ENCODE peak calls at places on chromosome 16, in ten cellular contexts. One of them, this sample, is unnamed.

GRCh38 chr16:4401510-4401909 is 14.9 kb downstream of the CORO7 start:
- DNase-seq in colonic mucosa: no peak
- DNase-seq in HCT116: no peak
- DNase-seq in BE2C: peak; percentile 52
- DNase-seq in fibroblast of lung: no peak
- DNase-seq in mammary epithelial cell: no peak
- DNase-seq in IMR-90: no peak
- DNase-seq in keratinocyte: no peak
- DNase-seq in GM23248: no peak
- DNase-seq in tibial nerve: no peak
- DNase-seq in this sample: no peak

GRCh38 chr16:4403133-4403949 is 13.1 kb downstream of the CORO7 start:
- DNase-seq in colonic mucosa: no peak
- DNase-seq in HCT116: no peak
- DNase-seq in BE2C: no peak
- DNase-seq in fibroblast of lung: no peak
- DNase-seq in mammary epithelial cell: no peak
- DNase-seq in IMR-90: no peak
- DNase-seq in keratinocyte: no peak
- DNase-seq in GM23248: no peak
- DNase-seq in tibial nerve: no peak
- DNase-seq in this sample: no peak

GRCh38 chr16:79463839-79464238 is 136.7 kb downstream of the MAF start:
- DNase-seq in colonic mucosa: no peak
- DNase-seq in HCT116: no peak
- DNase-seq in BE2C: no peak
- DNase-seq in fibroblast of lung: no peak
- DNase-seq in mammary epithelial cell: no peak
- DNase-seq in IMR-90: no peak
- DNase-seq in keratinocyte: no peak
- DNase-seq in GM23248: no peak
- DNase-seq in tibial nerve: no peak
- DNase-seq in this sample: no peak

GRCh38 chr16:1972490-1972877 is 631 bp downstream of the TBL3 start:
- DNase-seq in colonic mucosa: no peak
- DNase-seq in HCT116: no peak
- DNase-seq in BE2C: peak; percentile 24
- DNase-seq in fibroblast of lung: peak; percentile 27
- DNase-seq in mammary epithelial cell: peak; percentile 41
- DNase-seq in IMR-90: no peak
- DNase-seq in keratinocyte: no peak
- DNase-seq in GM23248: peak; percentile 78
- DNase-seq in tibial nerve: no peak
- DNase-seq in this sample: no peak

GRCh38 chr16:19707699-19708497 is 10.1 kb downstream of the KNOP1 start:
- DNase-seq in colonic mucosa: no peak
- DNase-seq in HCT116: no peak
- DNase-seq in BE2C: no peak
- DNase-seq in fibroblast of lung: no peak
- DNase-seq in mammary epithelial cell: no peak
- DNase-seq in IMR-90: no peak
- DNase-seq in keratinocyte: no peak
- DNase-seq in GM23248: no peak
- DNase-seq in tibial nerve: no peak
- DNase-seq in this sample: no peak

GRCh38 chr16:66622863-66623262 is 18.4 kb downstream of the CMTM3 start:
- DNase-seq in colonic mucosa: no peak
- DNase-seq in HCT116: no peak
- DNase-seq in BE2C: no peak
- DNase-seq in fibroblast of lung: peak; percentile 31
- DNase-seq in mammary epithelial cell: no peak
- DNase-seq in IMR-90: peak; percentile 32
- DNase-seq in keratinocyte: no peak
- DNase-seq in GM23248: no peak
- DNase-seq in tibial nerve: no peak
- DNase-seq in this sample: no peak

GRCh38 chr16:5738586-5738985 is 641.0 kb upstream of the EEF2KMT start:
- DNase-seq in colonic mucosa: no peak
- DNase-seq in HCT116: no peak
- DNase-seq in BE2C: no peak
- DNase-seq in fibroblast of lung: no peak
- DNase-seq in mammary epithelial cell: no peak
- DNase-seq in IMR-90: no peak
- DNase-seq in keratinocyte: no peak
- DNase-seq in GM23248: no peak
- DNase-seq in tibial nerve: no peak
- DNase-seq in this sample: no peak

GRCh38 chr16:87538594-87538993 is 45.8 kb upstream of the ZCCHC14 start:
- DNase-seq in colonic mucosa: no peak
- DNase-seq in HCT116: no peak
- DNase-seq in BE2C: no peak
- DNase-seq in fibroblast of lung: peak; percentile 72
- DNase-seq in mammary epithelial cell: no peak
- DNase-seq in IMR-90: peak; percentile 44
- DNase-seq in keratinocyte: no peak
- DNase-seq in GM23248: peak; percentile 96
- DNase-seq in tibial nerve: no peak
- DNase-seq in this sample: no peak

GRCh38 chr16:46859719-46860152 is 24.4 kb upstream of the GPT2 start:
- DNase-seq in colonic mucosa: peak; percentile 41
- DNase-seq in HCT116: peak; percentile 83
- DNase-seq in BE2C: no peak
- DNase-seq in fibroblast of lung: peak; percentile 86
- DNase-seq in mammary epithelial cell: peak; percentile 95
- DNase-seq in IMR-90: peak; percentile 91
- DNase-seq in keratinocyte: peak; percentile 79
- DNase-seq in GM23248: peak; percentile 97
- DNase-seq in tibial nerve: no peak
- DNase-seq in this sample: no peak

GRCh38 chr16:49748322-49748721 is 107.6 kb downstream of the ZNF423 start:
- DNase-seq in colonic mucosa: no peak
- DNase-seq in HCT116: peak; percentile 26
- DNase-seq in BE2C: peak; percentile 58
- DNase-seq in fibroblast of lung: peak; percentile 81
- DNase-seq in mammary epithelial cell: no peak
- DNase-seq in IMR-90: no peak
- DNase-seq in keratinocyte: no peak
- DNase-seq in GM23248: peak; percentile 40
- DNase-seq in tibial nerve: peak; percentile 45
- DNase-seq in this sample: no peak

GRCh38 chr16:3101018-3101840 is 2.1 kb upstream of the ZSCAN10 start:
- DNase-seq in colonic mucosa: peak; percentile 62
- DNase-seq in HCT116: no peak
- DNase-seq in BE2C: peak; percentile 46
- DNase-seq in fibroblast of lung: no peak
- DNase-seq in mammary epithelial cell: no peak
- DNase-seq in IMR-90: no peak
- DNase-seq in keratinocyte: no peak
- DNase-seq in GM23248: peak; percentile 61
- DNase-seq in tibial nerve: no peak
- DNase-seq in this sample: no peak

GRCh38 chr16:56606688-56607618 is 1.4 kb upstream of the MT2A start:
- DNase-seq in colonic mucosa: peak; percentile 54
- DNase-seq in HCT116: peak; percentile 75
- DNase-seq in BE2C: no peak
- DNase-seq in fibroblast of lung: peak; percentile 100
- DNase-seq in mammary epithelial cell: peak; percentile 99
- DNase-seq in IMR-90: peak; percentile 100
- DNase-seq in keratinocyte: peak; percentile 97
- DNase-seq in GM23248: peak; percentile 98
- DNase-seq in tibial nerve: peak; percentile 82
- DNase-seq in this sample: peak; percentile 95

DNA sequence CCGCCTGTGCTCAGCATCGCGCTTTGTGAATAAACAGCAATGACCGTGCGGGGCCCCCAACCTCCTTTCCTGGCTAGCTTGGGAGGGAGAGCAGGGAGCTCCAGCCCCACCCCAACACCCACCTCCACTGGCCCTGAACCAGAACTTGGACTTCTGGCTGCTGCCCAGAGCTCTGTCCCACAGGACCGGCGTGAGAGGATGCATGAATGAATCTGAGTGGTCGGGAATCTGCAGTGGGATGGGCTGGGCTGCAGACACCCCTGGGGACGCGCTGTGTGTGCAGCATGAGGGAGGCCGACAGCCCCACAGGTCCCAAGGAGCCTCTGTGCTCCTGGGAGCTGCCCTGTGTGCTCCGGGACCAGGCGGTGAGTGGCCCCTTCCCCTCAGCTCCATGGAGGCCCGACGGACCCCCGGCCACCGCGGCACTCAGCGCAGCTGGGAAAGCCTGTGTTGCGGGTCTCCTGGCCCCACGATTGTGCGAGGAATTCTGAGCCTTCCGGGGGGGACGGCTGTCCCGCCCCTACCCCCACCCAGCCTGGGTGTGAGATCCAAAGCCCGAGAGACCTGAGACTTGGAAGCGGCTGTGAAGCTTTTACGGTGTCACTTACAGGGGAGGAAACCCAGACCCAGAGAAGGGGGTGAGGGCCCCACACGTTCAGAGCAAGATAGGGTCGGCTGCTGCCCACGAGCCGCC is 5.5 kb downstream of the PIEZO1 start:
- DNase-seq in colonic mucosa: no peak
- DNase-seq in HCT116: no peak
- DNase-seq in BE2C: no peak
- DNase-seq in fibroblast of lung: peak; percentile 37
- DNase-seq in mammary epithelial cell: no peak
- DNase-seq in IMR-90: no peak
- DNase-seq in keratinocyte: no peak
- DNase-seq in GM23248: no peak
- DNase-seq in tibial nerve: no peak
- DNase-seq in this sample: no peak
- H3K4me1 ChIP-seq in colonic mucosa: peaks cover 7% of the 10 kb centered on the region
- H3K4me1 ChIP-seq in HCT116: peaks cover 57% of the 10 kb centered on the region
- H3K4me1 ChIP-seq in BE2C: peaks cover 2% of the 10 kb centered on the region
- H3K4me1 ChIP-seq in fibroblast of lung: peaks cover 40% of the 10 kb centered on the region
- H3K4me1 ChIP-seq in mammary epithelial cell: peaks cover 33% of the 10 kb centered on the region
- H3K4me1 ChIP-seq in IMR-90: peaks cover 52% of the 10 kb centered on the region
- H3K4me1 ChIP-seq in keratinocyte: peaks cover 35% of the 10 kb centered on the region
- H3K4me1 ChIP-seq in GM23248: peaks cover 36% of the 10 kb centered on the region
- H3K4me1 ChIP-seq in tibial nerve: peaks cover 92% of the 10 kb centered on the region
- H3K4me1 ChIP-seq in this sample: peaks cover 33% of the 10 kb centered on the region

DNA sequence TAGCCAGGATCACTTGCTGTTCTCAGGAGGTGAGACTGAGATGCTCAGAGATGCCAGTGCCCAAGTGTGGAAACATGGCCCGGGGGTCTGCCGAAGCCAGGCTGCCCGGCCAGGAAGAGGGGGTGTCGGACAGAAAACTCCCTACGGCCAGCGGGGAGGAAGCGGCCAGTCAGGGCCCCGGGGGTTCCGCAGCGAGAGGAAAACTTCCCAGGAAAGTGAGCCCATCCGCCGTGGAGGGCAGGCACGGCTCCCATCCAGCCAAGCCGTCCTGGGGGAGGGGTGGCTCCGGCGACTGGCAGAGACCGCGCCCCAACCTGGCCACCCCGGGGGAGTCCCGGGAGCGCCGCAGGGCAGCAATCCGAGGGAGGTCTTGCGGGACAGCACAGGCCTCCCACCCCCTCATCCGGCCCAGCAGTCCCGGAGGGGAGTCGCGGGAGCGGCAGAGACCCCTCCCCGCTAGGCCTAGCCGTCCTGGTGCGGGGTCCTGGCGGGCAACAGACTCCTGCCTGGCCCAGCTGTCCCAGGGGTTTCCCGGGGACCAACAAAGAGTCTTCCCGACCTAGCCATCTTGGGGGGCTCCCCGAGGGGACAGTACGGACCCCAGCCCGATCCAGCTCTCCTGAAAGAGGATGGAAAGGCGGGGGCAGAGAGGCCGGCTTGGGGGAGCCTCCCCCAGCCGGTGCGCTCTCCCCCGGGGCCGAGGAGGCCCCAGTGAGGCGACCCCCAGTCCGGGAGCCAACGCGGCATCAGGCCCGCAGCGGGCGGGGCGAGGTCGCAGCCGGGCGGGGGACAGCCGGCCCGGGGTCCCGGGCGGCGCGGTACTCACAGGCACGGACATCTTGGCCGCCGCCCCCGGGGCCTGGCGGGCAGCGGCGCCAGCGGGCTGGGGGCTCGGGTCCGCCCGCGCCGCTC is 13.8 kb upstream of the BCAR1 start:
- DNase-seq in colonic mucosa: peak; percentile 74
- DNase-seq in HCT116: no peak
- DNase-seq in BE2C: peak; percentile 58
- DNase-seq in fibroblast of lung: no peak
- DNase-seq in mammary epithelial cell: no peak
- DNase-seq in IMR-90: no peak
- DNase-seq in keratinocyte: no peak
- DNase-seq in GM23248: peak; percentile 68
- DNase-seq in tibial nerve: no peak
- DNase-seq in this sample: peak; percentile 72
- H3K4me3 ChIP-seq in colonic mucosa: peak overlapping the region; percentile 92
- H3K4me3 ChIP-seq in HCT116: peak overlapping the region; percentile 91
- H3K4me3 ChIP-seq in BE2C: peak overlapping the region; percentile 95
- H3K4me3 ChIP-seq in fibroblast of lung: peak overlapping the region; percentile 95
- H3K4me3 ChIP-seq in mammary epithelial cell: peak overlapping the region; percentile 57
- H3K4me3 ChIP-seq in IMR-90: peak overlapping the region; percentile 94
- H3K4me3 ChIP-seq in keratinocyte: peak overlapping the region; percentile 96
- H3K4me3 ChIP-seq in GM23248: peak overlapping the region; percentile 76
- H3K4me3 ChIP-seq in tibial nerve: peak overlapping the region; percentile 98
- H3K4me3 ChIP-seq in this sample: peak overlapping the region; percentile 86

DNA sequence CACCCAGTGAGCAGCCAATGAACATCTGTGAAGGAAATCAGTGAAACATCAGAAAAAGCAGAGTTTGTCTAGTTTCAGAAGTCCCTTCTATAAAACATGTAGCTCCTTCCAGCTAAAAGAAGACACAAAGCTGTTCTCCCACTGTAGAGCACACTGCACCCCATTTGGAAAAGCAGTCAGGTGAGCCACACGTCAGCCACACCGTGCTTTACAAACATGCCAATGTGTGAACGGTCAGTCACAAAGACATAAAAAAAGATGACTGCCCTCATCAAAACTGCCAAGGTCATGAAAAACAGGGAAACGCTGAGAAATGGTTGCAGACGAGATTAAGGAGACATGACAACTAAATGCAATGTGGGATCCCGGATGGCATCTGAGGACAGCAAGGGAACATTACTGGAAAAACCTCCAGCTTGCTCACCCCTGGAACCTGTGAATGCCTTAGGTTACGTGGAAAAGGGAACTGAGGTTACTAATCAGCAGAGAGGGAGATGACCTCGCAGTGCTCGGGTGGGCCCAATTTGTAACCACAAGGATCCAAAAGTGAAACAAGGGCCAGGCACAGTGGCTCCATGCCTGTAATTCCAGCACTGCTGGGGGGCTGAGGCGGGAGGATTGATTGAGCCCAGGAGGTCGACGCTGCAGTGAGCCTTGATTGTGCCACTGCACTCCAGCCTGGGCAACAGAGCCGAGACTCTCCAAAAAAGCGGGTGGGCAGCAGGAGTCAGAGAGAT is 8.1 kb downstream of the ANKRD11 start:
- DNase-seq in colonic mucosa: no peak
- DNase-seq in HCT116: no peak
- DNase-seq in BE2C: no peak
- DNase-seq in fibroblast of lung: no peak
- DNase-seq in mammary epithelial cell: no peak
- DNase-seq in IMR-90: no peak
- DNase-seq in keratinocyte: no peak
- DNase-seq in GM23248: no peak
- DNase-seq in tibial nerve: no peak
- DNase-seq in this sample: no peak
- H3K4me1 ChIP-seq in colonic mucosa: peaks cover 45% of the 10 kb centered on the region
- H3K4me1 ChIP-seq in HCT116: peaks cover 50% of the 10 kb centered on the region
- H3K4me1 ChIP-seq in BE2C: peaks cover 5% of the 10 kb centered on the region
- H3K4me1 ChIP-seq in fibroblast of lung: peaks cover 14% of the 10 kb centered on the region
- H3K4me1 ChIP-seq in mammary epithelial cell: peaks cover 48% of the 10 kb centered on the region
- H3K4me1 ChIP-seq in IMR-90: peaks cover 31% of the 10 kb centered on the region
- H3K4me1 ChIP-seq in keratinocyte: peaks cover 81% of the 10 kb centered on the region
- H3K4me1 ChIP-seq in GM23248: peaks cover 57% of the 10 kb centered on the region
- H3K4me1 ChIP-seq in tibial nerve: peaks cover 98% of the 10 kb centered on the region
- H3K4me1 ChIP-seq in this sample: peaks cover 44% of the 10 kb centered on the region

GRCh38 chr16:81780350-81780749 is 1.3 kb downstream of the PLCG2 start:
- DNase-seq in colonic mucosa: no peak
- DNase-seq in HCT116: no peak
- DNase-seq in BE2C: no peak
- DNase-seq in fibroblast of lung: no peak
- DNase-seq in mammary epithelial cell: no peak
- DNase-seq in IMR-90: no peak
- DNase-seq in keratinocyte: no peak
- DNase-seq in GM23248: no peak
- DNase-seq in tibial nerve: no peak
- DNase-seq in this sample: no peak
- H3K4me3 ChIP-seq in colonic mucosa: peak overlapping the region; percentile 60
- H3K4me3 ChIP-seq in HCT116: peak overlapping the region; percentile 72
- H3K4me3 ChIP-seq in BE2C: no peak overlapping the region
- H3K4me3 ChIP-seq in fibroblast of lung: no peak overlapping the region
- H3K4me3 ChIP-seq in mammary epithelial cell: no peak overlapping the region
- H3K4me3 ChIP-seq in IMR-90: no peak overlapping the region
- H3K4me3 ChIP-seq in keratinocyte: no peak overlapping the region
- H3K4me3 ChIP-seq in GM23248: no peak overlapping the region
- H3K4me3 ChIP-seq in tibial nerve: no peak overlapping the region
- H3K4me3 ChIP-seq in this sample: no peak overlapping the region

This sample was measured in ascending aorta.